ENCODE peak calls at places on chromosomes 11 and 22, in five cellular contexts. L, Z, J, Y and X are unnamed samples.

GRCh38 chr11:74226907-74227306 is 55.8 kb downstream of the PPME1 start:
- ATAC-seq in L (peak), Z (no peak), J (no peak), Y (no peak), X (no peak)

GRCh38 chr11:114163231-114163631 is 103.7 kb downstream of the ZBTB16 start:
- ATAC-seq in L (no peak), Z (no peak), J (no peak), Y (no peak), X (no peak)

GRCh38 chr11:86579406-86579731 is 93.0 kb downstream of the ME3 start:
- ATAC-seq in L (no peak), Z (no peak), J (no peak), Y (no peak), X (no peak)

GRCh38 chr11:86459682-86460460 is 85.2 kb downstream of the CCDC81 start:
- ATAC-seq in L (no peak), Z (no peak), J (no peak), Y (peak), X (peak)

GRCh38 chr22:37069719-37070118 is 18.2 kb downstream of the KCTD17 start:
- ATAC-seq in L (no peak), Z (no peak), J (no peak), Y (no peak), X (no peak)

GRCh38 chr11:103338621-103339484 is 229.6 kb downstream of the DYNC2H1 start:
- ATAC-seq in L (no peak), Z (no peak), J (peak), Y (no peak), X (no peak)

GRCh38 chr11:20373568-20374209 is 10.2 kb downstream of the HTATIP2 start:
- ATAC-seq in L (no peak), Z (no peak), J (no peak), Y (no peak), X (no peak)

GRCh38 chr11:64656797-64657196 is 65.8 kb downstream of the SLC22A12 start:
- ATAC-seq in L (peak), Z (no peak), J (peak), Y (no peak), X (no peak)

GRCh38 chr11:122375687-122376399 is 259.8 kb upstream of the BLID start:
- ATAC-seq in L (no peak), Z (peak), J (no peak), Y (no peak), X (no peak)

GRCh38 chr22:17241571-17242310 is 22.5 kb upstream of the ADA2 start:
- ATAC-seq in L (peak), Z (peak), J (no peak), Y (peak), X (peak)

GRCh38 chr11:8705171-8705570 is 22.6 kb downstream of the RPL27A start:
- ATAC-seq in L (no peak), Z (no peak), J (no peak), Y (no peak), X (no peak)

GRCh38 chr11:19675397-19675796 is 37.2 kb upstream of the NAV2 start:
- ATAC-seq in L (no peak), Z (no peak), J (no peak), Y (no peak), X (no peak)

GRCh38 chr11:78039919-78040671 is 17.0 kb upstream of the KCTD14 start:
- ATAC-seq in L (peak), Z (peak), J (peak), Y (no peak), X (peak)

GRCh38 chr22:19057539-19057938 is 64.7 kb downstream of the DGCR2 start:
- ATAC-seq in L (no peak), Z (no peak), J (no peak), Y (no peak), X (no peak)

GRCh38 chr22:46346680-46347405 is 11.3 kb downstream of the TRMU start:
- ATAC-seq in L (no peak), Z (no peak), J (no peak), Y (peak), X (no peak)

GRCh38 chr11:27456802-27457329 is 15.7 kb downstream of the LGR4 start:
- ATAC-seq in L (no peak), Z (no peak), J (no peak), Y (no peak), X (no peak)

GRCh38 chr22:29872145-29872893 is 10.7 kb upstream of the MTMR3 start:
- ATAC-seq in L (peak), Z (peak), J (peak), Y (no peak), X (no peak)

GRCh38 chr22:20015971-20016733 is 471 bp downstream of the ARVCF start:
- ATAC-seq in L (peak), Z (no peak), J (peak), Y (no peak), X (no peak)

GRCh38 chr11:76193219-76193618 is 13.1 kb downstream of the WNT11 start:
- ATAC-seq in L (peak), Z (no peak), J (no peak), Y (no peak), X (no peak)

GRCh38 chr11:67006029-67006884 is 16.7 kb upstream of the SYT12 start:
- ATAC-seq in L (peak), Z (peak), J (peak), Y (no peak), X (no peak)

GRCh38 chr11:79940165-79940564 is 499.3 kb upstream of the TENM4 start:
- ATAC-seq in L (no peak), Z (no peak), J (no peak), Y (no peak), X (no peak)

GRCh38 chr11:35986958-35987357 is 43.1 kb downstream of the LDLRAD3 start:
- ATAC-seq in L (no peak), Z (peak), J (no peak), Y (no peak), X (no peak)

GRCh38 chr22:37781434-37782059 is 26.2 kb upstream of the GCAT start:
- ATAC-seq in L (peak), Z (no peak), J (peak), Y (no peak), X (no peak)

GRCh38 chr11:43573873-43574272 is 106.7 kb upstream of the HSD17B12 start:
- ATAC-seq in L (no peak), Z (no peak), J (no peak), Y (no peak), X (no peak)

GRCh38 chr22:41696714-41697113 is 2.6 kb upstream of the MEI1 start:
- ATAC-seq in L (peak), Z (peak), J (peak), Y (no peak), X (no peak)

GRCh38 chr22:36151006-36151595 is 9.5 kb downstream of the APOL3 start:
- ATAC-seq in L (no peak), Z (no peak), J (no peak), Y (no peak), X (peak)

GRCh38 chr11:61579398-61580291 is 1.2 kb downstream of the SYT7 start:
- ATAC-seq in L (no peak), Z (no peak), J (no peak), Y (no peak), X (no peak)

DNA sequence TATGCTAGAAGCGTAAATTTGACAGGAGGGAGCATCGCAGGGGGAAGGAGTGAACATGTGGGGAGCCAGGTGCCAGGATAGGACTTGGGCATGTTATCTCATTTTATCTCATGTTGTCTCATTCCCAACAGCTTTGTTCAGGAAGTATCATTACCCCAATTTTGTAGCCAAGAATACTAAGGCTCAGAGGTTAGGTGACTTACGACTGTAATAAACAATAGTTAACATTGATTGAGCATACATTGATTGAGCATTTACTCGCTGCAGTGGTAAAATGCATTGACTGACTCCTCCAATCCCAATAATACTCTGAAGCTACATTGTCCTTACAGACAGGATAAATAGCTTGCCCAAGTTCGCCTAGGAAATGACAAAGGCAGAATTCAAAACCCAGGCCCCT is 19.2 kb upstream of the TP53I11 start:
- ATAC-seq in L (no peak), Z (no peak), J (no peak), Y (no peak), X (no peak)
- TF ChIP-seq EP300 in L (no peak), Z (no peak), J (no peak), Y (no peak), X (no peak)

DNA sequence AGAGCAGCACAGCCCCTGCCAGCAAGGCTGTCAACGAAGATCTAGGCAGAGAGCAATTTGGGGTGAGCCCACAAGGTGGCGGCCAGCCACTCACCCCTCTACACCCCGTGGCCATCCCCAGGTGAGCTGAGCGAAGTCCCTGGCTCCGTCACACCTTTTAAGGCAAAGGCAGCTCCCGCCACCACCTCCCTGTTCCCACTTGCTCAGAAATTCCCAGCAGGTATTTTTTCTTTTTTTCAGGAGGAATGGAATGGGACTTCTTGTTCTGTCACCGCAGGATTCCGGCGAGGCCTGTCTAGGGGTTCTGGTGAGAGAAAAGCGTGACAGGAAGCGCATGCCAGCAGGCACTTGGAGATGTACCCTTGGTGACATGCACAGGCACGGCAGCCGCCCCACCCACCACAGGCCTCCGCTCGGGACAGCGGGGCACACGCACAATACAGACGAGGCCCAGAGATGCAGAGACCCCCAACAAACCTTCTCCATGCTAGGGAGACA is 10.0 kb downstream of the RPL3 start:
- ATAC-seq in L (no peak), Z (no peak), J (peak), Y (no peak), X (no peak)
- TF ChIP-seq CTCF in L (peak), Z (peak), J (peak), Y (no peak), X (no peak)

GRCh38 chr11:68354181-68354872 is 41.9 kb downstream of the LRP5 start:
- ATAC-seq in L (no peak), Z (no peak), J (no peak), Y (peak), X (peak)
- TF ChIP-seq POLR2AphosphoS5 in L (no peak), Z (no peak), J (no peak), Y (no peak), X (peak)

DNA sequence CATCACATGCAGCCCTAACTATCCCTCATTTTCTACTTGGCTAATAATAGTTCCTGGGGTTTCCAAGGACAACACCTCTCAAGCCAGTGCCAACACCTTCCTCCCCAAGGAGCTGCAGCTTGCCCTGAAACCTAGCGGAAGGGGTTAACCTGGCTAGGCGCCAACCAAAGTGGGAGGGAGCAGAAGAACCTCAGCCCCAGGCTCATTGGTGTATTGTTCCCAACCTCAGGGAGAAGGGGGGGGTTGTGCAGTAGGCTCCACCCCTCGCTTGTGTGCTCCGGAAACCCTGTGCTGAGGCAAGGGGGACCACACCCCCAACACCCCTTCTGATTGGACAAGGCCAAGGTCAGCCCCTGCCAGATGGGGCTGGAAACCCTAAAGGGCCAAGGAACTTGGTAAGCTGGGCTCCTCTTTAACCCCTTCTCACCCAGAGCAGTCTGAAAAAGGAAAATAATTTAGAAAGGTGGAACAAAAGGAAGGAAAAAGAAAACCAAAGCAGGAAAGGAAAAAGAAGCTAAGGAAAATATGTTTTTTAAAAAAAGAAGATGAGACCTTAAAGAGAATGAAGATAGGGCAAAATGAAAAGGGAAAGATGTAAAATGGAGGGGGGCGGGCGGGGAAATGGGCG is 2.5 kb downstream of the MTA2 start:
- ATAC-seq in L (peak), Z (peak), J (peak), Y (peak), X (peak)
- TF ChIP-seq EP300 in L (peak), Z (no peak), J (no peak), Y (no peak), X (no peak)

DNA sequence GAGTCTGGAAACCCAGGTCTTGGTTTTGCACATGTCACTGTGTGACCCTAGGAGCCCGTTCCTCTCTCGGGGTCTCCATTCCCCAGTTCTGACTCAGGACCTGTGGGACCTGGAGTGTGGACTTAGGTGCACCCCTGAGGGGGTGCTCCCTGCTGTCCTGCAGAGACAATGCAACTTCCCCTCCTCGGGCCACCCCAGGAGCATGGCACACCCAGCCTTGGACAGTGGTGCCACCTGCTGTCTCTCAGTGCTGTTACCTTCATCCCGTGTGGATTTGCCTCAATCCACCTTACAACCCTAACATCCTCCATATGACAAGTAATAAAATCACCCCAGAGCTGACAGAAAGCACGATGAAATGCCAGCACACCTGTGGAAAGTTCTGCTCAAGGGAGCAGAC is 27.5 kb upstream of the CRYBB3 start:
- ATAC-seq in L (no peak), Z (peak), J (peak), Y (no peak), X (peak)
- TF ChIP-seq CTCF in L (peak), Z (peak), J (peak), Y (peak), X (peak)

GRCh38 chr11:11975201-11976092 is 33.0 kb downstream of the DKK3 start:
- ATAC-seq in L (no peak), Z (no peak), J (no peak), Y (no peak), X (no peak)

GRCh38 chr11:11978792-11979486 is 29.5 kb downstream of the DKK3 start:
- ATAC-seq in L (peak), Z (no peak), J (peak), Y (peak), X (peak)

GRCh38 chr11:11976476-11977187 is 31.8 kb downstream of the DKK3 start:
- ATAC-seq in L (no peak), Z (no peak), J (no peak), Y (no peak), X (no peak)

GRCh38 chr11:11978098-11978637 is 30.3 kb downstream of the DKK3 start:
- ATAC-seq in L (no peak), Z (no peak), J (no peak), Y (no peak), X (no peak)

GRCh38 chr11:11977206-11977938 is 31.1 kb downstream of the DKK3 start:
- ATAC-seq in L (no peak), Z (no peak), J (no peak), Y (no peak), X (peak)
- TF ChIP-seq POLR2AphosphoS5 in L (no peak), Z (no peak), J (no peak), Y (no peak), X (peak)

GRCh38 chr11:134312223-134312622 is 19.6 kb upstream of the GLB1L2 start:
- ATAC-seq in L (no peak), Z (no peak), J (no peak), Y (no peak), X (no peak)

GRCh38 chr11:134312807-134313206 is 19.0 kb upstream of the GLB1L2 start:
- ATAC-seq in L (no peak), Z (no peak), J (no peak), Y (no peak), X (no peak)

GRCh38 chr11:134313821-134314607 is 17.8 kb upstream of the GLB1L2 start:
- ATAC-seq in L (no peak), Z (no peak), J (no peak), Y (no peak), X (no peak)

GRCh38 chr11:134313379-134313778 is 18.4 kb upstream of the GLB1L2 start:
- ATAC-seq in L (no peak), Z (no peak), J (no peak), Y (no peak), X (no peak)

GRCh38 chr11:134317103-134317502 is 14.7 kb upstream of the GLB1L2 start:
- ATAC-seq in L (no peak), Z (no peak), J (no peak), Y (no peak), X (no peak)
- TF ChIP-seq EP300 in L (no peak), Z (no peak), J (no peak), Y (no peak), X (no peak)